ENCODE peak calls at places on chromosomes 1 and 21, in eight cellular contexts. One of them, this sample, is unnamed.

GRCh38 chr1:178075323-178075722 is 18.6 kb upstream of the RASAL2 start:
- DNase-seq in stimulated activated CD4-positive, alpha-beta T cell treated with anti-CD3 and anti-CD28 coated beads, Interleukin-2, amount 100 ng/mL, for 48 hours: no peak
- DNase-seq in gastrocnemius medialis: no peak
- DNase-seq in EH: no peak
- DNase-seq in WTC11: no peak
- DNase-seq in GM06990: no peak
- DNase-seq in KBM-7: no peak
- DNase-seq in endothelial cell: no peak
- DNase-seq in this sample: no peak

GRCh38 chr21:43667191-43667904 is 8.0 kb downstream of the RRP1B start:
- DNase-seq in EH: peak
- DNase-seq in KBM-7: no peak
- DNase-seq in stimulated activated CD4-positive, alpha-beta T cell treated with anti-CD3 and anti-CD28 coated beads, Interleukin-2, amount 100 ng/mL, for 48 hours: no peak
- DNase-seq in WTC11: no peak
- DNase-seq in gastrocnemius medialis: no peak
- DNase-seq in endothelial cell: no peak
- DNase-seq in GM06990: no peak
- DNase-seq in this sample: no peak

GRCh38 chr1:243883551-243883950 is 33.5 kb upstream of the AKT3 start:
- DNase-seq in EH: peak
- DNase-seq in KBM-7: no peak
- DNase-seq in GM06990: no peak
- DNase-seq in gastrocnemius medialis: no peak
- DNase-seq in WTC11: no peak
- DNase-seq in endothelial cell: no peak
- DNase-seq in stimulated activated CD4-positive, alpha-beta T cell treated with anti-CD3 and anti-CD28 coated beads, Interleukin-2, amount 100 ng/mL, for 48 hours: no peak
- DNase-seq in this sample: no peak

GRCh38 chr1:101485712-101486111 is 248.9 kb downstream of the S1PR1 start:
- DNase-seq in gastrocnemius medialis: no peak
- DNase-seq in endothelial cell: no peak
- DNase-seq in stimulated activated CD4-positive, alpha-beta T cell treated with anti-CD3 and anti-CD28 coated beads, Interleukin-2, amount 100 ng/mL, for 48 hours: no peak
- DNase-seq in WTC11: no peak
- DNase-seq in GM06990: no peak
- DNase-seq in KBM-7: no peak
- DNase-seq in EH: no peak
- DNase-seq in this sample: no peak

GRCh38 chr21:45594721-45595489 is 48.6 kb upstream of the PCBP3 start:
- DNase-seq in KBM-7: no peak
- DNase-seq in GM06990: no peak
- DNase-seq in EH: no peak
- DNase-seq in gastrocnemius medialis: no peak
- DNase-seq in WTC11: no peak
- DNase-seq in endothelial cell: no peak
- DNase-seq in stimulated activated CD4-positive, alpha-beta T cell treated with anti-CD3 and anti-CD28 coated beads, Interleukin-2, amount 100 ng/mL, for 48 hours: no peak
- DNase-seq in this sample: no peak

GRCh38 chr1:112762541-112763141 is 47.5 kb upstream of the PPM1J start:
- DNase-seq in EH: peak
- DNase-seq in WTC11: no peak
- DNase-seq in gastrocnemius medialis: no peak
- DNase-seq in GM06990: no peak
- DNase-seq in stimulated activated CD4-positive, alpha-beta T cell treated with anti-CD3 and anti-CD28 coated beads, Interleukin-2, amount 100 ng/mL, for 48 hours: no peak
- DNase-seq in KBM-7: no peak
- DNase-seq in endothelial cell: no peak
- DNase-seq in this sample: no peak

GRCh38 chr1:202282596-202283283 is 59.0 kb downstream of the UBE2T start:
- DNase-seq in GM06990: no peak
- DNase-seq in gastrocnemius medialis: no peak
- DNase-seq in endothelial cell: no peak
- DNase-seq in WTC11: no peak
- DNase-seq in stimulated activated CD4-positive, alpha-beta T cell treated with anti-CD3 and anti-CD28 coated beads, Interleukin-2, amount 100 ng/mL, for 48 hours: no peak
- DNase-seq in KBM-7: no peak
- DNase-seq in EH: no peak
- DNase-seq in this sample: no peak

GRCh38 chr1:207750901-207751300 is 953 bp upstream of the CD46 start:
- DNase-seq in KBM-7: no peak
- DNase-seq in GM06990: no peak
- DNase-seq in gastrocnemius medialis: no peak
- DNase-seq in stimulated activated CD4-positive, alpha-beta T cell treated with anti-CD3 and anti-CD28 coated beads, Interleukin-2, amount 100 ng/mL, for 48 hours: no peak
- DNase-seq in endothelial cell: no peak
- DNase-seq in WTC11: no peak
- DNase-seq in EH: no peak
- DNase-seq in this sample: no peak

GRCh38 chr1:243447342-243447741 is 191.5 kb downstream of the SDCCAG8 start:
- DNase-seq in stimulated activated CD4-positive, alpha-beta T cell treated with anti-CD3 and anti-CD28 coated beads, Interleukin-2, amount 100 ng/mL, for 48 hours: no peak
- DNase-seq in endothelial cell: no peak
- DNase-seq in gastrocnemius medialis: no peak
- DNase-seq in KBM-7: peak
- DNase-seq in WTC11: no peak
- DNase-seq in GM06990: no peak
- DNase-seq in EH: peak
- DNase-seq in this sample: no peak

GRCh38 chr21:27532081-27532480 is 565.2 kb upstream of the ADAMTS5 start:
- DNase-seq in EH: peak
- DNase-seq in endothelial cell: no peak
- DNase-seq in GM06990: no peak
- DNase-seq in stimulated activated CD4-positive, alpha-beta T cell treated with anti-CD3 and anti-CD28 coated beads, Interleukin-2, amount 100 ng/mL, for 48 hours: no peak
- DNase-seq in KBM-7: no peak
- DNase-seq in WTC11: no peak
- DNase-seq in gastrocnemius medialis: no peak
- DNase-seq in this sample: no peak